ENCODE peak calls at places on chromosomes 7 and 10, in five cellular contexts. P, I, N, T and D are unnamed samples.

GRCh38 chr10:125521721-125522680 is 161.0 kb downstream of the TEX36 start:
- DNase-seq in P (peak), I (no peak), N (no peak), T (no peak), D (no peak)

GRCh38 chr7:149856-150636 is 42.3 kb upstream of the FAM20C start:
- DNase-seq in P (no peak), I (peak), N (no peak), T (no peak), D (peak)

GRCh38 chr7:25886387-25887240 is 265.4 kb upstream of the NFE2L3 start:
- DNase-seq in P (no peak), I (no peak), N (no peak), T (no peak), D (no peak)

GRCh38 chr10:76119515-76119914 is 688.1 kb downstream of the LRMDA start:
- DNase-seq in P (no peak), I (no peak), N (peak), T (no peak), D (no peak)

GRCh38 chr7:151416135-151416740 is 6.4 kb upstream of the WDR86 start:
- DNase-seq in P (no peak), I (no peak), N (no peak), T (no peak), D (no peak)

GRCh38 chr7:4631664-4632171 is 50.4 kb upstream of the FOXK1 start:
- DNase-seq in P (peak), I (peak), N (peak), T (peak), D (peak)

GRCh38 chr10:88131561-88132139 is 268.2 kb downstream of the PTEN start:
- DNase-seq in P (no peak), I (peak), N (no peak), T (no peak), D (no peak)

GRCh38 chr10:22927661-22928403 is at the start of gene ARMC3:
- DNase-seq in P (peak), I (peak), N (peak), T (peak), D (no peak)

GRCh38 chr7:43569424-43569823 is 13.5 kb upstream of the STK17A start:
- DNase-seq in P (peak), I (no peak), N (peak), T (no peak), D (no peak)

GRCh38 chr7:66265566-66265965 is 60.4 kb downstream of the TPST1 start:
- DNase-seq in P (no peak), I (no peak), N (no peak), T (no peak), D (peak)

GRCh38 chr10:69549959-69550358 is 23.3 kb downstream of the NEUROG3 start:
- DNase-seq in P (no peak), I (no peak), N (no peak), T (no peak), D (no peak)

GRCh38 chr7:75951506-75951905 is 36.6 kb downstream of the POR start:
- DNase-seq in P (no peak), I (no peak), N (peak), T (no peak), D (no peak)

GRCh38 chr10:119502214-119502613 is 40.3 kb downstream of the RGS10 start:
- DNase-seq in P (no peak), I (no peak), N (no peak), T (no peak), D (no peak)

GRCh38 chr7:129599174-129599573 is 12.3 kb upstream of the NRF1 start:
- DNase-seq in P (no peak), I (no peak), N (no peak), T (no peak), D (no peak)

GRCh38 chr7:51006483-51007235 is 224.0 kb upstream of the GRB10 start:
- DNase-seq in P (no peak), I (no peak), N (no peak), T (no peak), D (no peak)

GRCh38 chr7:101880536-101881443 is 63.4 kb downstream of the CUX1 start:
- DNase-seq in P (no peak), I (peak), N (peak), T (no peak), D (no peak)

GRCh38 chr10:79066460-79067240 is 2.1 kb upstream of the ZMIZ1 start:
- DNase-seq in P (peak), I (peak), N (no peak), T (no peak), D (peak)

GRCh38 chr7:33968591-33968990 is 63.3 kb downstream of the BMPER start:
- DNase-seq in P (no peak), I (no peak), N (no peak), T (no peak), D (no peak)

GRCh38 chr10:133100706-133101463 is 13.2 kb downstream of the ADGRA1 start:
- DNase-seq in P (no peak), I (peak), N (no peak), T (peak), D (no peak)

GRCh38 chr7:21169667-21170605 is 257.9 kb upstream of the SP4 start:
- DNase-seq in P (no peak), I (no peak), N (no peak), T (no peak), D (no peak)

GRCh38 chr7:143073556-143073955 is 21.4 kb downstream of the OR6V1 start:
- DNase-seq in P (no peak), I (no peak), N (no peak), T (no peak), D (no peak)

GRCh38 chr10:119849031-119849789 is 23.4 kb downstream of the MCMBP start:
- DNase-seq in P (peak), I (no peak), N (peak), T (no peak), D (no peak)

GRCh38 chr10:99973190-99973589 is 36.6 kb downstream of the DNMBP start:
- DNase-seq in P (no peak), I (no peak), N (no peak), T (no peak), D (no peak)